ENCODE peak calls at places on chromosomes 3 and 15, in four cellular contexts. One of them, this sample, is unnamed.

GRCh38 chr3:44114142-44114541 is 127.5 kb upstream of the TOPAZ1 start:
- DNase-seq in NAMALWA: peak
- DNase-seq in thoracic aorta: no peak
- DNase-seq in foreskin fibroblast: no peak
- DNase-seq in this sample: no peak

GRCh38 chr3:52784021-52784621 is 6.7 kb downstream of the ITIH1 start:
- DNase-seq in thoracic aorta: no peak
- DNase-seq in NAMALWA: no peak
- DNase-seq in foreskin fibroblast: no peak
- DNase-seq in this sample: no peak

GRCh38 chr15:99148851-99149276 is 44.0 kb downstream of the SYNM start:
- DNase-seq in foreskin fibroblast: no peak
- DNase-seq in NAMALWA: no peak
- DNase-seq in thoracic aorta: no peak
- DNase-seq in this sample: no peak

GRCh38 chr3:15117011-15117410 is 18.1 kb upstream of the RBSN start:
- DNase-seq in NAMALWA: no peak
- DNase-seq in thoracic aorta: no peak
- DNase-seq in foreskin fibroblast: no peak
- DNase-seq in this sample: no peak

GRCh38 chr3:71478568-71478967 is 105.0 kb downstream of the FOXP1 start:
- DNase-seq in NAMALWA: no peak
- DNase-seq in thoracic aorta: no peak
- DNase-seq in foreskin fibroblast: no peak
- DNase-seq in this sample: peak

GRCh38 chr15:41928637-41929620 is 35.1 kb upstream of the SPTBN5 start:
- DNase-seq in NAMALWA: peak
- DNase-seq in foreskin fibroblast: no peak
- DNase-seq in thoracic aorta: no peak
- DNase-seq in this sample: no peak

GRCh38 chr15:63203451-63204090 is 14.2 kb downstream of the RAB8B start:
- DNase-seq in thoracic aorta: no peak
- DNase-seq in NAMALWA: no peak
- DNase-seq in foreskin fibroblast: no peak
- DNase-seq in this sample: peak

GRCh38 chr3:40191251-40191650 is 118.3 kb upstream of the EIF1B start:
- DNase-seq in NAMALWA: no peak
- DNase-seq in foreskin fibroblast: no peak
- DNase-seq in thoracic aorta: no peak
- DNase-seq in this sample: no peak

GRCh38 chr3:121654493-121655385 is 6.0 kb downstream of the HCLS1 start:
- DNase-seq in foreskin fibroblast: no peak
- DNase-seq in NAMALWA: no peak
- DNase-seq in thoracic aorta: no peak
- DNase-seq in this sample: no peak

GRCh38 chr3:28317438-28318022 is 31.0 kb upstream of the ZCWPW2 start:
- DNase-seq in foreskin fibroblast: peak
- DNase-seq in thoracic aorta: no peak
- DNase-seq in NAMALWA: peak
- DNase-seq in this sample: peak

GRCh38 chr3:123424321-123424998 is 24.4 kb downstream of the ADCY5 start:
- DNase-seq in NAMALWA: no peak
- DNase-seq in foreskin fibroblast: no peak
- DNase-seq in thoracic aorta: no peak
- DNase-seq in this sample: no peak

GRCh38 chr3:137998121-137998520 is 11.8 kb upstream of the CLDN18 start:
- DNase-seq in NAMALWA: no peak
- DNase-seq in foreskin fibroblast: no peak
- DNase-seq in thoracic aorta: no peak
- DNase-seq in this sample: no peak

GRCh38 chr3:195869413-195870001 is 38.8 kb downstream of the TNK2 start:
- DNase-seq in NAMALWA: no peak
- DNase-seq in thoracic aorta: no peak
- DNase-seq in foreskin fibroblast: no peak
- DNase-seq in this sample: no peak

GRCh38 chr15:92820233-92821021 is 79.7 kb upstream of the CHD2 start:
- DNase-seq in thoracic aorta: peak
- DNase-seq in foreskin fibroblast: peak
- DNase-seq in NAMALWA: peak
- DNase-seq in this sample: peak

GRCh38 chr15:32676095-32676643 is 34.7 kb downstream of the SCG5 start:
- DNase-seq in foreskin fibroblast: no peak
- DNase-seq in NAMALWA: no peak
- DNase-seq in thoracic aorta: no peak
- DNase-seq in this sample: no peak

GRCh38 chr3:168116279-168116678 is 20.6 kb upstream of the GOLIM4 start:
- DNase-seq in foreskin fibroblast: no peak
- DNase-seq in thoracic aorta: no peak
- DNase-seq in NAMALWA: no peak
- DNase-seq in this sample: no peak

GRCh38 chr3:3127432-3128010 is 781 bp downstream of the TRNT1 start:
- DNase-seq in foreskin fibroblast: peak
- DNase-seq in thoracic aorta: no peak
- DNase-seq in NAMALWA: peak
- DNase-seq in this sample: peak